ENCODE peak calls at places on chromosomes 13 and 19, in four cellular contexts. Z, O, F and D are unnamed samples. For H3K27me3, the result is how much of the 10 kb centered on the place peaks cover.

GRCh38 chr13:73428137-73428536 is 369.3 kb downstream of the KLF5 start:
- DNase-seq in Z (no peak), O (no peak), F (no peak), D (no peak)

GRCh38 chr19:17294051-17294891 is 9.0 kb downstream of the ABHD8 start:
- DNase-seq in Z (no peak), O (peak), F (no peak), D (peak)

GRCh38 chr19:43224855-43225253 is 19.4 kb upstream of the PSG4 start:
- DNase-seq in Z (no peak), O (no peak), F (no peak), D (no peak)

GRCh38 chr13:44865722-44866484 is 123.4 kb downstream of the NUFIP1 start:
- DNase-seq in Z (no peak), O (no peak), F (no peak), D (no peak)

GRCh38 chr19:41323023-41323422 is 13.1 kb downstream of the CCDC97 start:
- DNase-seq in Z (no peak), O (no peak), F (no peak), D (no peak)

GRCh38 chr19:45293682-45294081 is 29.0 kb downstream of the CKM start:
- DNase-seq in Z (no peak), O (no peak), F (no peak), D (no peak)

GRCh38 chr13:93227906-93228801 is 1.5 kb downstream of the GPC6 start:
- DNase-seq in Z (peak), O (peak), F (no peak), D (peak)

GRCh38 chr19:33797821-33798633 is 1.4 kb downstream of the KCTD15 start:
- DNase-seq in Z (no peak), O (peak), F (no peak), D (peak)

GRCh38 chr19:15935167-15935702 is 906 bp upstream of the CYP4F11 start:
- DNase-seq in Z (peak), O (peak), F (no peak), D (no peak)

GRCh38 chr13:28321751-28322150 is 173.2 kb downstream of the FLT1 start:
- DNase-seq in Z (no peak), O (no peak), F (no peak), D (no peak)

GRCh38 chr13:59861676-59862075 is 302.1 kb downstream of the DIAPH3 start:
- DNase-seq in Z (no peak), O (no peak), F (no peak), D (no peak)

GRCh38 chr19:48448563-48448962 is 2.8 kb downstream of the GRWD1 start:
- DNase-seq in Z (no peak), O (no peak), F (no peak), D (no peak)

GRCh38 chr13:113906566-113906965 is 42.7 kb upstream of the GAS6 start:
- DNase-seq in Z (no peak), O (no peak), F (no peak), D (no peak)

GRCh38 chr13:42747399-42747873 is 33.9 kb upstream of the FAM216B start:
- DNase-seq in Z (no peak), O (no peak), F (no peak), D (no peak)

DNA sequence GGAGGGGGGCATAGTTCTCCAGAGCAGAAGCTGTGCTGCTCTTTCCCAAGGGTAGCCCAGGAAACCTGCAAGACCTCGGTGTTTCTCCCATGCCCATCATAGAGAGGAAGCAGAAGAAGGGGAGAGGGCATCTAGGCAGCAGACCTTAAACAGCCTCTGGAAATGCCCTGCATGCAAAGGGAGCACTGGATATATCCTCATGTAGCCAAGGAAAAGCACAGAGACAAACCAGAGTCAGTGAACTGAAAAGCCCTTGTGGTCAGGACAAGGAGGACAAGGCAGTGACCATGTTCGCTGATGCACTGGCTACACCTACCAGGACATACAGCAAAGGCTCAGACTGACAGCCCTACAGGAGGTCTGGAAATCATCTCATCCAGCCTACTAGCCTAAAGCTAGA is 4.2 kb upstream of the TBC1D4 start:
- DNase-seq in Z (peak), O (peak), F (no peak), D (peak)
- TF ChIP-seq CREB1 in Z (no peak), O (no peak), F (no peak), D (no peak)

DNA sequence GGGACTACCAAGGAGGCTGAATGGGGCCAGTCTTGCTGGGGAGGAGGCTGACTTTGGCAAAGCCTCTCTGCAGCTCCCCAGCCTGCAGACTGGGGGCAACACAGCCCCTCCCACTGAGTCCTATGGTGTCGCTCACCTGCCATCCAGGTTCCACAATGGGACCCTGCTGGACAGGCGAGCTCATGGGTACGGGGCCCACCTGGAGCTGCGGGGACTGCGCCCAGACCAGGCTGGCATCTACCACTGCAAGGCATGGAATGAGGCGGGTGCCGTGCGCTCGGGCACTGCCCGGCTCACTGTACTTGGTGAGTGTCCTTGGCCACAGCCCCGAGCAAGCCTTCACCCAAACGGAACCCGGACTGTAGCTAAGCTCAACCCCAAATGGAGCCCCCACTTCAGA is 5.0 kb downstream of the CILP2 start:
- DNase-seq in Z (no peak), O (no peak), F (no peak), D (no peak)
- H3K27me3 ChIP-seq in Z (under half), O (under half), F (under half), D (under half)

GRCh38 chr19:29588095-29588494 is 18.0 kb upstream of the POP4 start:
- DNase-seq in Z (no peak), O (no peak), F (no peak), D (no peak)
- TF ChIP-seq REST in Z (no peak), O (no peak), F (no peak), D (no peak)

DNA sequence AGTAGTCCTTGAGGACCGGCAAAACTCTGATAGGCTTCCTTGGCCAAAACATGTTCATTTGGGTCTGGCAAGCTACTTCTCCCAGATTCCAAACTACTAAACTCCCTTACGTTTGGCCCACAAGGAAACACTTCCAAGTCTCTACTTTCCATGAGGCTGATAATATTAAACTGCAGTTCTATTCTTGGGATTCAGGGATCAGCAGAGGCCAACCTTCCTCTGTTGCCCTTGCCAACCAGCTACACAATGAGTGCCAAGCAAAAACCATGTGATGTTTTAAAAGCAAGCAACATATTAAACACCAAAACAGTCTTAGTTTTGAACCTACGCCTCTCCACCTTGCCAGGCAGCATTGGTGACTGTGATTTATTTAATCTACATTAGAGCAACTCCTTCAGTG is 287.3 kb downstream of the TBC1D4 start:
- DNase-seq in Z (no peak), O (no peak), F (no peak), D (no peak)
- TF ChIP-seq CREB1 in Z (no peak), O (no peak), F (no peak), D (no peak)